ENCODE peak calls at places on chromosomes 13 and 19, in six cellular contexts. F, L, V, K, A and I are unnamed samples.

GRCh38 chr13:35908221-35908620 is 223.0 kb downstream of the DCLK1 start:
- DNase-seq in A (no peak), F (no peak), L (no peak), K (no peak), V (no peak), I (no peak)

GRCh38 chr13:30679483-30680330 is 55.6 kb upstream of the ALOX5AP start:
- DNase-seq in K (peak), F (no peak), A (peak), L (no peak), V (peak), I (no peak)

GRCh38 chr13:45695198-45695730 is 6.9 kb upstream of the CBY2 start:
- DNase-seq in K (no peak), A (no peak), L (no peak), V (no peak), F (no peak), I (peak)

GRCh38 chr13:52348081-52348480 is 57.9 kb downstream of the THSD1 start:
- DNase-seq in V (no peak), K (no peak), A (peak), L (no peak), F (no peak), I (no peak)

GRCh38 chr13:26310003-26310402 is 56.1 kb downstream of the CDK8 start:
- DNase-seq in F (no peak), L (no peak), A (no peak), K (no peak), V (no peak), I (no peak)

GRCh38 chr13:59603646-59604045 is 560.1 kb downstream of the DIAPH3 start:
- DNase-seq in V (no peak), A (no peak), K (no peak), F (no peak), L (no peak), I (no peak)

GRCh38 chr19:44808463-44809371 is at the start of gene BCAM:
- DNase-seq in K (peak), L (peak), F (no peak), A (peak), V (peak), I (no peak)

GRCh38 chr19:33094504-33095067 is 13.6 kb downstream of the GPATCH1 start:
- DNase-seq in F (no peak), L (no peak), A (no peak), K (no peak), V (no peak), I (no peak)

GRCh38 chr19:22832031-22832762 is at the start of gene ZNF723:
- DNase-seq in K (no peak), V (no peak), F (no peak), A (no peak), L (no peak), I (no peak)

GRCh38 chr19:33383722-33384292 is 10.3 kb downstream of the CEBPG start:
- DNase-seq in A (no peak), F (no peak), L (no peak), V (no peak), K (no peak), I (no peak)

GRCh38 chr13:48412100-48412556 is 785 bp downstream of the LPAR6 start:
- DNase-seq in F (no peak), L (no peak), V (no peak), A (no peak), K (no peak), I (no peak)

GRCh38 chr19:49820125-49820524 is 2.0 kb downstream of the MED25 start:
- DNase-seq in V (no peak), F (no peak), L (no peak), A (no peak), K (no peak), I (no peak)

GRCh38 chr19:47039239-47039874 is 9.1 kb downstream of the TMEM160 start:
- DNase-seq in A (no peak), V (no peak), F (no peak), L (no peak), K (no peak), I (no peak)

GRCh38 chr13:32917504-32917903 is 98.7 kb upstream of the KL start:
- DNase-seq in K (no peak), A (no peak), L (no peak), V (no peak), F (no peak), I (no peak)

GRCh38 chr13:29936051-29936813 is 85.8 kb upstream of the UBL3 start:
- DNase-seq in A (no peak), V (peak), K (no peak), F (no peak), L (no peak), I (no peak)

GRCh38 chr19:14145381-14145780 is 9.0 kb upstream of the ASF1B start:
- DNase-seq in A (no peak), L (no peak), V (no peak), K (no peak), F (no peak), I (no peak)

GRCh38 chr13:51305558-51305957 is 33.9 kb upstream of the SERPINE3 start:
- DNase-seq in K (no peak), V (no peak), L (no peak), F (no peak), A (no peak), I (no peak)

GRCh38 chr19:41540041-41540695 is 35.8 kb upstream of the CEACAM21 start:
- DNase-seq in V (no peak), A (no peak), L (no peak), F (no peak), K (no peak), I (no peak)

GRCh38 chr19:15508035-15508710 is at the start of gene CYP4F22:
- DNase-seq in A (no peak), F (no peak), V (no peak), L (no peak), K (peak), I (no peak)

GRCh38 chr19:52923782-52924593 is 760 bp upstream of the ZNF888 start:
- DNase-seq in K (no peak), A (peak), V (no peak), L (no peak), F (no peak), I (peak)

GRCh38 chr19:6010107-6010506 is 32.2 kb upstream of the RANBP3 start:
- DNase-seq in K (no peak), V (no peak), A (no peak), L (no peak), F (no peak), I (no peak)

GRCh38 chr13:112768795-112769411 is 79.1 kb downstream of the ATP11A start:
- DNase-seq in F (no peak), V (no peak), L (no peak), K (no peak), A (no peak), I (peak)

GRCh38 chr19:7328647-7329046 is 20.1 kb upstream of the ARHGEF18 start:
- DNase-seq in A (no peak), L (no peak), V (peak), K (no peak), F (no peak), I (no peak)

GRCh38 chr19:5641171-5641570 is 18.3 kb downstream of the SAFB start:
- DNase-seq in F (no peak), K (no peak), V (no peak), L (no peak), A (no peak), I (no peak)

GRCh38 chr19:40339018-40339728 is 9.0 kb downstream of the C19orf47 start:
- DNase-seq in A (no peak), V (no peak), L (no peak), F (no peak), K (no peak), I (no peak)

GRCh38 chr19:34990578-34991192 is 9.4 kb upstream of the GRAMD1A start:
- DNase-seq in V (no peak), L (no peak), A (no peak), K (no peak), F (no peak), I (no peak)

GRCh38 chr19:52170304-52170703 is 1.1 kb downstream of the ZNF836 start:
- DNase-seq in A (no peak), K (no peak), V (no peak), L (no peak), F (no peak), I (no peak)

GRCh38 chr13:20561731-20562130 is 5.2 kb upstream of the IFT88 start:
- DNase-seq in K (no peak), F (no peak), A (no peak), V (no peak), L (no peak), I (no peak)

GRCh38 chr13:34108396-34108795 is 290.4 kb downstream of the RFC3 start:
- DNase-seq in V (no peak), A (no peak), F (no peak), L (no peak), K (no peak), I (no peak)

GRCh38 chr19:3826163-3826562 is 40.0 kb upstream of the MATK start:
- DNase-seq in K (no peak), V (no peak), F (no peak), A (no peak), L (peak), I (no peak)

GRCh38 chr19:55000761-55001160 is 34.6 kb downstream of the NLRP2 start:
- DNase-seq in F (no peak), L (no peak), A (no peak), K (no peak), V (no peak), I (no peak)

GRCh38 chr13:95296326-95296939 is 4.8 kb downstream of the ABCC4 start:
- DNase-seq in A (peak), K (peak), L (no peak), V (peak), F (no peak), I (no peak)

GRCh38 chr19:9456018-9456689 is 20.8 kb upstream of the ZNF266 start:
- DNase-seq in V (no peak), L (no peak), F (no peak), K (no peak), A (no peak), I (no peak)